ENCODE peak calls at places on chromosomes 2 and 18, in seven cellular contexts. L is astrocyte of the spinal cord, U is PC-9, N is brain microvascular endothelial cell, G is lower leg skin, E is HCT116, W is progenitor cell of endocrine pancreas. B is an unnamed sample.
A peak's percentile ranks its signal among the peaks of the same experiment; 100 is the strongest.

GRCh38 chr2:25572638-25573037 is 100.7 kb downstream of the DTNB start:
- DNase-seq in E (no peak), U (no peak), L (no peak), G (no peak), N (no peak), W (no peak), B (no peak)

GRCh38 chr18:69996951-69997798 is 49.5 kb upstream of the CD226 start:
- DNase-seq in N (no peak), E (no peak), L (no peak), G (no peak), W (no peak), U (no peak), B (no peak)

GRCh38 chr18:50944245-50944917 is 23.5 kb upstream of the ELAC1 start:
- DNase-seq in U (no peak), W (no peak), G (no peak), L (no peak), E (no peak), N (no peak), B (no peak)

GRCh38 chr2:128380061-128380889 is 61.6 kb upstream of the HS6ST1 start:
- DNase-seq in N (no peak), U (no peak), E (no peak), L (no peak), W (no peak), G (peak; percentile 82), B (no peak)

GRCh38 chr2:221997683-221998082 is 301.1 kb downstream of the PAX3 start:
- DNase-seq in L (no peak), N (no peak), E (no peak), W (no peak), U (no peak), G (no peak), B (no peak)

GRCh38 chr2:156065912-156066311 is 266.6 kb downstream of the NR4A2 start:
- DNase-seq in E (no peak), G (no peak), W (no peak), L (no peak), N (no peak), U (no peak), B (no peak)

GRCh38 chr18:71020342-71021096 is 731.7 kb downstream of the SOCS6 start:
- DNase-seq in L (no peak), W (no peak), U (no peak), G (no peak), N (no peak), E (no peak), B (no peak)

GRCh38 chr2:202032841-202033316 is 776 bp upstream of the FZD7 start:
- DNase-seq in U (no peak), N (peak; percentile 16), L (peak; percentile 67), G (peak; percentile 93), E (peak; percentile 16), W (peak; percentile 63), B (no peak)

GRCh38 chr2:194352505-194352904 is 1304.5 kb upstream of the SLC39A10 start:
- DNase-seq in W (no peak), G (no peak), E (no peak), L (no peak), N (no peak), U (no peak), B (no peak)

GRCh38 chr2:133765693-133766092 is 197.4 kb upstream of the NCKAP5 start:
- DNase-seq in L (peak; percentile 84), U (no peak), E (no peak), G (no peak), N (peak; percentile 51), W (no peak), B (no peak)

GRCh38 chr2:20501974-20502373 is 55.1 kb downstream of the RHOB start:
- DNase-seq in G (no peak), N (peak; percentile 88), L (peak; percentile 90), U (peak; percentile 44), W (no peak), E (no peak), B (no peak)

GRCh38 chr2:106827178-106827577 is 58.8 kb downstream of the ST6GAL2 start:
- DNase-seq in E (no peak), U (no peak), G (no peak), W (no peak), L (peak; percentile 15), N (peak; percentile 50), B (no peak)

GRCh38 chr2:71688530-71688929 is 235.2 kb downstream of the DYSF start:
- DNase-seq in E (no peak), G (no peak), U (no peak), N (no peak), L (no peak), W (no peak), B (no peak)

GRCh38 chr2:37005118-37005868 is 39.0 kb upstream of the STRN start:
- DNase-seq in N (no peak), G (no peak), U (no peak), W (no peak), E (no peak), L (peak; percentile 38), B (no peak)

GRCh38 chr2:241005569-241005968 is 7.2 kb downstream of the SNED1 start:
- DNase-seq in N (no peak), G (no peak), E (no peak), U (no peak), W (no peak), L (no peak), B (no peak)

GRCh38 chr2:207505728-207506127 is 24.0 kb upstream of the CREB1 start:
- DNase-seq in L (peak; percentile 89), G (no peak), U (peak; percentile 85), E (no peak), N (peak; percentile 55), W (no peak), B (no peak)

GRCh38 chr2:150476809-150477302 is 10.6 kb downstream of the RND3 start:
- DNase-seq in E (no peak), U (no peak), L (peak; percentile 36), G (no peak), W (no peak), N (no peak), B (no peak)

GRCh38 chr2:152176113-152176714 is 651 bp upstream of the STAM2 start:
- DNase-seq in G (no peak), N (peak; percentile 23), W (no peak), L (no peak), E (no peak), U (peak; percentile 42), B (no peak)

DNA sequence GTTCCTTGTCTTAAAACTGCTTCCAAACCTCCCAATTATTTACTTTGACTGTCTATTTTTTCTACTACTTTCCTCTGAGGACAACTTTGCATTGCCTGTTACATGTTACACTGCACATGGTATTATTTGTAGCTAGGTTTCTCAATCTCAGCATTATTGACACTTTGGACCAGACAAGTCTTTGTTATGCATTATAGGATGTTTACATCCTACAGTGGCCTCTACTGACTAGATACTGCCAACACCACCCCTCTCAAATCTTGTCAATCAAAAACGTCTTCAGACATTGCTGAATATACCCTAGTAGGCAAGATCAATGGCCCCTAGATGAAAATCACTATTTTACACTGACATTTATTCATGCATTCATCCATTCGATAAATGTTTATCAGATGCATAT is 129.6 kb upstream of the DNAJC10 start:
- DNase-seq in L (no peak), G (no peak), N (no peak), E (no peak), W (no peak), U (no peak), B (no peak)
- TF ChIP-seq CTCF in L (no peak), G (no peak), N (no peak), E (peak; percentile 29), W (no peak), U (no peak), B (no peak)

GRCh38 chr2:239731422-239731821 is 293.7 kb downstream of the NDUFA10 start:
- DNase-seq in U (no peak), N (no peak), W (no peak), L (no peak), G (no peak), E (no peak), B (no peak)
- TF ChIP-seq CTCF in U (peak; percentile 37), N (no peak), W (no peak), L (no peak), G (no peak), E (peak; percentile 41), B (no peak)

GRCh38 chr18:34591920-34592444 is 118.1 kb upstream of the DTNA start:
- DNase-seq in W (no peak), E (no peak), L (no peak), U (no peak), N (no peak), G (no peak), B (no peak)

GRCh38 chr18:34598136-34598635 is 111.9 kb upstream of the DTNA start:
- DNase-seq in N (no peak), L (no peak), U (no peak), E (no peak), G (no peak), W (no peak), B (no peak)

GRCh38 chr18:34592961-34593382 is 117.1 kb upstream of the DTNA start:
- DNase-seq in N (peak; percentile 59), G (no peak), W (peak; percentile 12), U (no peak), E (no peak), L (peak; percentile 85), B (no peak)

GRCh38 chr18:34594243-34594642 is 115.9 kb upstream of the DTNA start:
- DNase-seq in W (no peak), L (peak; percentile 7), E (no peak), U (no peak), N (no peak), G (no peak), B (no peak)

GRCh38 chr18:34595673-34596072 is 114.4 kb upstream of the DTNA start:
- DNase-seq in U (no peak), G (no peak), E (peak; percentile 28), W (no peak), L (peak; percentile 39), N (peak; percentile 11), B (no peak)
- TF ChIP-seq CTCF in U (peak; percentile 24), G (no peak), E (peak; percentile 41), W (peak; percentile 17), L (peak; percentile 52), N (peak; percentile 63), B (peak; percentile 71)

DNA sequence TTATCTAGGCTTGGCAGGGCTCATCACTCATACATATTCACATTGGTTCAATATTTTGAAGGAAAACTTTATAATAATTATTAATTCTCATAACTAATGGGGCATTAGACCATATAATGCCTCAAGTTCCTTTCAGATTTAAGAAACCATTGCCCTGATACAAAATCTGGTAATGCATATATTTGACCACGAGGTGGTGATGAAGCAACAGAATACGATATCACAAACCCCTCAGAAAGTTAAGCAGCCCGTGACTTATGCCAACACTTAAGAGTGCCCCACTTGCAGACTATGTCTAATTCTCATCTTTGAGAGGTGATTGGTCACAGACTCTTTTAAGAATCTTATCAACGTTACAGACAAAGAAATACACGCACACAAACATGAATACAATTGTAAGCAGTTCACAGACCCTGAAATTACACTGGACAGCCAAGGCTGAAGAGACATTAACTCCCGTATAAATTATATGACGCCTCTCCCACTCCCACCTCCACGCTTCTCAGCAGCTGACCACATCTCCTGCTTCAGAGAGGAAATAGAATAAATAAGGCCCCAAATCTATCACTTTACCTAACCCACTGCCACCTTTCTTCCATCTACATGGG is 20.7 kb upstream of the DNAH6 start:
- DNase-seq in W (no peak), L (peak; percentile 81), U (no peak), E (peak; percentile 70), N (peak; percentile 40), G (no peak), B (no peak)
- TF ChIP-seq CTCF in W (peak; percentile 70), L (peak; percentile 57), U (peak; percentile 76), E (peak; percentile 61), N (peak; percentile 56), G (no peak), B (peak; percentile 75)

B was measured in D721Med.